ENCODE peak calls at places on chromosomes 16 and 17, in five cellular contexts. One of them, this sample, is unnamed.

GRCh38 chr16:85301171-85301690 is 189.0 kb upstream of the CIBAR2 start:
- DNase-seq in neural crest cell: no peak
- DNase-seq in stimulated activated CD8-positive, alpha-beta memory T cell treated with anti-CD3 and anti-CD28 coated beads, Interleukin-2, amount 100 ng/mL, for 1 hour: no peak
- DNase-seq in NCI-H345: peak
- DNase-seq in NCI-H2081: no peak
- DNase-seq in this sample: no peak

GRCh38 chr16:10647721-10648296 is 46.9 kb downstream of the TEKT5 start:
- DNase-seq in neural crest cell: no peak
- DNase-seq in stimulated activated CD8-positive, alpha-beta memory T cell treated with anti-CD3 and anti-CD28 coated beads, Interleukin-2, amount 100 ng/mL, for 1 hour: no peak
- DNase-seq in NCI-H345: no peak
- DNase-seq in NCI-H2081: no peak
- DNase-seq in this sample: no peak

GRCh38 chr16:22325598-22326368 is 28.6 kb downstream of the POLR3E start:
- DNase-seq in neural crest cell: no peak
- DNase-seq in stimulated activated CD8-positive, alpha-beta memory T cell treated with anti-CD3 and anti-CD28 coated beads, Interleukin-2, amount 100 ng/mL, for 1 hour: no peak
- DNase-seq in NCI-H345: no peak
- DNase-seq in NCI-H2081: no peak
- DNase-seq in this sample: no peak

GRCh38 chr16:65068151-65068740 is 53.6 kb downstream of the CDH11 start:
- DNase-seq in neural crest cell: no peak
- DNase-seq in stimulated activated CD8-positive, alpha-beta memory T cell treated with anti-CD3 and anti-CD28 coated beads, Interleukin-2, amount 100 ng/mL, for 1 hour: no peak
- DNase-seq in NCI-H345: no peak
- DNase-seq in NCI-H2081: no peak
- DNase-seq in this sample: no peak

GRCh38 chr17:7023576-7024401 is 939 bp downstream of the BCL6B start:
- DNase-seq in neural crest cell: peak
- DNase-seq in stimulated activated CD8-positive, alpha-beta memory T cell treated with anti-CD3 and anti-CD28 coated beads, Interleukin-2, amount 100 ng/mL, for 1 hour: peak
- DNase-seq in NCI-H345: peak
- DNase-seq in NCI-H2081: peak
- DNase-seq in this sample: no peak

GRCh38 chr17:72244942-72245341 is 124.1 kb downstream of the SOX9 start:
- DNase-seq in neural crest cell: no peak
- DNase-seq in stimulated activated CD8-positive, alpha-beta memory T cell treated with anti-CD3 and anti-CD28 coated beads, Interleukin-2, amount 100 ng/mL, for 1 hour: no peak
- DNase-seq in NCI-H345: no peak
- DNase-seq in NCI-H2081: no peak
- DNase-seq in this sample: no peak

GRCh38 chr16:68839831-68840230 is 3.5 kb upstream of the TANGO6 start:
- DNase-seq in neural crest cell: no peak
- DNase-seq in stimulated activated CD8-positive, alpha-beta memory T cell treated with anti-CD3 and anti-CD28 coated beads, Interleukin-2, amount 100 ng/mL, for 1 hour: no peak
- DNase-seq in NCI-H345: no peak
- DNase-seq in NCI-H2081: no peak
- DNase-seq in this sample: no peak

GRCh38 chr17:16933317-16934132 is 38.4 kb downstream of the TNFRSF13B start:
- DNase-seq in neural crest cell: no peak
- DNase-seq in stimulated activated CD8-positive, alpha-beta memory T cell treated with anti-CD3 and anti-CD28 coated beads, Interleukin-2, amount 100 ng/mL, for 1 hour: no peak
- DNase-seq in NCI-H345: no peak
- DNase-seq in NCI-H2081: no peak
- DNase-seq in this sample: no peak

GRCh38 chr17:70100983-70101382 is 26.0 kb downstream of the KCNJ16 start:
- DNase-seq in neural crest cell: no peak
- DNase-seq in stimulated activated CD8-positive, alpha-beta memory T cell treated with anti-CD3 and anti-CD28 coated beads, Interleukin-2, amount 100 ng/mL, for 1 hour: no peak
- DNase-seq in NCI-H345: no peak
- DNase-seq in NCI-H2081: no peak
- DNase-seq in this sample: peak

GRCh38 chr17:57714660-57715059 is 30.4 kb downstream of the CCDC182 start:
- DNase-seq in neural crest cell: no peak
- DNase-seq in stimulated activated CD8-positive, alpha-beta memory T cell treated with anti-CD3 and anti-CD28 coated beads, Interleukin-2, amount 100 ng/mL, for 1 hour: no peak
- DNase-seq in NCI-H345: no peak
- DNase-seq in NCI-H2081: no peak
- DNase-seq in this sample: no peak

This sample was measured in NCI-H524 treated with DMSO at 0.1 percent for 48 hours.